ENCODE peak calls at places on chromosomes 4 and X, in four cellular contexts. A, S, Q and O are unnamed samples.

GRCh38 chr4:181143241-181143854 is 1099.9 kb upstream of the TENM3 start:
- DNase-seq in A (peak; percentile 59), S (peak; percentile 62), Q (peak; percentile 50), O (peak; percentile 40)

GRCh38 chr4:88010921-88011320 is 3.5 kb downstream of the PKD2 start:
- DNase-seq in A (no peak), S (peak; percentile 67), Q (no peak), O (no peak)

GRCh38 chr4:125796138-125796537 is 481.4 kb downstream of the FAT4 start:
- DNase-seq in A (no peak), S (no peak), Q (no peak), O (no peak)

GRCh38 chrX:125680366-125680765 is 360.7 kb downstream of the TEX13C start:
- DNase-seq in A (no peak), S (no peak), Q (no peak), O (no peak)

GRCh38 chrX:43716696-43717095 is 60.6 kb downstream of the MAOA start:
- DNase-seq in A (no peak), S (no peak), Q (peak; percentile 80), O (no peak)

GRCh38 chr4:112416464-112416863 is 99.5 kb downstream of the NEUROG2 start:
- DNase-seq in A (no peak), S (no peak), Q (peak; percentile 71), O (no peak)

GRCh38 chrX:7074135-7074907 is 73.2 kb upstream of the STS start:
- DNase-seq in A (no peak), S (no peak), Q (peak; percentile 30), O (no peak)

GRCh38 chr4:104592894-104593470 is 98.3 kb upstream of the CXXC4 start:
- DNase-seq in A (no peak), S (peak; percentile 57), Q (no peak), O (peak; percentile 73)

GRCh38 chr4:113383111-113383785 is 333.8 kb downstream of the ANK2 start:
- DNase-seq in A (no peak), S (peak; percentile 83), Q (peak; percentile 17), O (peak; percentile 51)

GRCh38 chr4:6687947-6688878 is 5.5 kb upstream of the S100P start:
- DNase-seq in A (peak; percentile 57), S (no peak), Q (no peak), O (no peak)

GRCh38 chrX:101415180-101416130 is 7.4 kb downstream of the HNRNPH2 start:
- DNase-seq in A (peak; percentile 14), S (peak; percentile 68), Q (peak; percentile 53), O (peak; percentile 44)

GRCh38 chr4:121783210-121783609 is 17.9 kb upstream of the EXOSC9 start:
- DNase-seq in A (no peak), S (no peak), Q (no peak), O (no peak)

GRCh38 chr4:144809056-144809640 is 163.2 kb downstream of the HHIP start:
- DNase-seq in A (no peak), S (no peak), Q (no peak), O (no peak)

GRCh38 chrX:2894885-2895292 is 34.2 kb downstream of the ARSD start:
- DNase-seq in A (peak; percentile 37), S (peak; percentile 29), Q (no peak), O (peak; percentile 100)

GRCh38 chr4:85591361-85592098 is 116.6 kb downstream of the ARHGAP24 start:
- DNase-seq in A (no peak), S (peak; percentile 13), Q (no peak), O (no peak)

GRCh38 chr4:19130836-19131235 is 1109.3 kb upstream of the LCORL start:
- DNase-seq in A (no peak), S (peak; percentile 94), Q (peak; percentile 1), O (no peak)

GRCh38 chr4:148101235-148101634 is 341.0 kb downstream of the NR3C2 start:
- DNase-seq in A (no peak), S (no peak), Q (no peak), O (no peak)

GRCh38 chr4:89737888-89738287 is 99.1 kb downstream of the SNCA start:
- DNase-seq in A (no peak), S (peak; percentile 67), Q (peak; percentile 58), O (no peak)

GRCh38 chr4:26717332-26717731 is 133.4 kb downstream of the TBC1D19 start:
- DNase-seq in A (no peak), S (peak; percentile 85), Q (peak; percentile 73), O (no peak)

GRCh38 chr4:144171697-144172096 is 31.2 kb upstream of the GYPA start:
- DNase-seq in A (no peak), S (no peak), Q (no peak), O (no peak)

GRCh38 chr4:8195841-8196460 is 3.1 kb upstream of the SH3TC1 start:
- DNase-seq in A (no peak), S (no peak), Q (no peak), O (no peak)

GRCh38 chrX:19798423-19798822 is 89.0 kb downstream of the SH3KBP1 start:
- DNase-seq in A (no peak), S (no peak), Q (peak; percentile 9), O (no peak)

GRCh38 chr4:183872531-183872930 is 32.6 kb upstream of the STOX2 start:
- DNase-seq in A (no peak), S (no peak), Q (no peak), O (no peak)

GRCh38 chr4:156230151-156230550 is 276.5 kb upstream of the CTSO start:
- DNase-seq in A (no peak), S (no peak), Q (no peak), O (peak; percentile 47)

GRCh38 chrX:115332832-115333231 is 43.3 kb downstream of the LUZP4 start:
- DNase-seq in A (no peak), S (no peak), Q (no peak), O (no peak)

GRCh38 chr4:39312821-39313220 is 53.3 kb downstream of the RFC1 start:
- DNase-seq in A (no peak), S (no peak), Q (no peak), O (no peak)

GRCh38 chrX:106728337-106728736 is 1.8 kb downstream of the RNF128 start:
- DNase-seq in A (no peak), S (no peak), Q (no peak), O (no peak)

GRCh38 chrX:150547511-150548115 is 20.8 kb upstream of the MTM1 start:
- DNase-seq in A (no peak), S (peak; percentile 57), Q (no peak), O (no peak)

GRCh38 chr4:23009093-23009492 is 316.4 kb downstream of the GBA3 start:
- DNase-seq in A (no peak), S (no peak), Q (no peak), O (no peak)

GRCh38 chr4:23006756-23007155 is 314.0 kb downstream of the GBA3 start:
- DNase-seq in A (no peak), S (peak; percentile 94), Q (peak; percentile 9), O (no peak)

GRCh38 chr4:23001478-23001877 is 308.7 kb downstream of the GBA3 start:
- DNase-seq in A (no peak), S (peak; percentile 25), Q (no peak), O (peak; percentile 56)

DNA sequence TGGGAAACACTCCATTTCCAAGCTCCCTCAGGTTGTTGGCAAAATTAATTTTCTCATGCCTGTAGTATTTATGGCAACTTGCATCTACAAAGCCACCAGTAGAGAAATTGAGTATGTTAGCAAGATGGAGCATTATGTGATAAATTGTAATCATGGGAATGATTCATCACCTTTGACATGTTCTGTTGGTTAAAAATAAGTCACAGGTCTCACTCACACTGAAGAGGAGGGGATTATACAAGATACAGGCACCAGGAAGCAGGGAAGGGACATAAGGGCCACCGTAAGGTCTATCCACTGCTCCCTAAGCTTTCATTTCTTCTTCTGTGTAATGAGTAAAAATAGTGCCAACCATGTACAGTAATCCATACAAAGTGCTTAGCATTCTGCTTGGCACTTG is 313.0 kb downstream of the GBA3 start:
- DNase-seq in A (no peak), S (peak; percentile 49), Q (no peak), O (no peak)
- H3K9ac ChIP-seq in A (no peak overlapping the region), S (no peak overlapping the region), Q (no peak overlapping the region), O (no peak overlapping the region)

DNA sequence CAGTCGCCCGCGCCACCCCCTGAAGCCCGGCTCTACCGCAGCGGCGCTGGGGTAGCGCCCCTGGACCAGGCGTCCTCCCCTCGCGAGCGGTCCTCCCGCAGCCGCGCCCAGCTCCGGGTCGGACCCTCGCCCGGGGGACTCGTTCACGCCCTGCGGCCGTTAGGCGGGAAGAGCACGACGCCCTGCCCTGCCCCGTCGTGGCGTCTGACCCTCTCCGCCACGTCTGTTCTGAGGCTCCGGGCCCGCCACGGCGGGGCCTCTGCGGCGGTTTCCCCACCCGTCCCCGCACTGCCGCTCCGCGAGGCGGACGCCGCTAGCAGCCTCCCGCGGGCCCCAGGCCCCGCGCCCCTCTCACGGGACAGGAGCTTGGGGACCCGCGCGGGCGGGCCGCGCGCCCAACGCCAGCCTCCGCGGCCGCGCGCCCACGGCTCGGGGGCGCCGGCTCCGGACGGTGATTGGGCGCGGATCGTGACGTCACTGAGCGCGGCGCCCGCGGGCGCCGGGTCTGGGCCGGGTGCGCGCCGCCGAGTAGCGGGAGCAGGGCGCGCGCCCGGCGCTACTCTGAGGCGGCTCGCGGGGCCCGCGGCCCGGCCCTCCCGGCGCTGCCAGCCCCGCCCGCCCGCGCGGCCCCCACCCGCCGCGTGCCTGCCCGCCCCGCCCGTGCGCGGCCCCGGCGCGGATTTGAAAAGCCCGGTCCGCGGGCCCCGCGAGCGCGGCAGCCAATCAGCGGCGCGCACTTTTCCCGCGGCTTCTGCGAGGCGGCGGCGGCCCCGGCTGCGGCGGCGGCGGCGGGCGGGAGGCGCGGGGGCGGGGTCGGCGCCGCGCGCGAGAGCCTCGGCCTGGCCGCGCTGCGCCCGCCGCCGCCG is at the start of gene NSD2:
- DNase-seq in A (peak; percentile 67), S (peak; percentile 87), Q (peak; percentile 83), O (no peak)
- H3K27ac ChIP-seq in A (peak within 1 kb of the TSS; percentile 99), S (peak within 1 kb of the TSS; percentile 90), Q (peak within 1 kb of the TSS; percentile 87), O (peak within 1 kb of the TSS; percentile 97)

DNA sequence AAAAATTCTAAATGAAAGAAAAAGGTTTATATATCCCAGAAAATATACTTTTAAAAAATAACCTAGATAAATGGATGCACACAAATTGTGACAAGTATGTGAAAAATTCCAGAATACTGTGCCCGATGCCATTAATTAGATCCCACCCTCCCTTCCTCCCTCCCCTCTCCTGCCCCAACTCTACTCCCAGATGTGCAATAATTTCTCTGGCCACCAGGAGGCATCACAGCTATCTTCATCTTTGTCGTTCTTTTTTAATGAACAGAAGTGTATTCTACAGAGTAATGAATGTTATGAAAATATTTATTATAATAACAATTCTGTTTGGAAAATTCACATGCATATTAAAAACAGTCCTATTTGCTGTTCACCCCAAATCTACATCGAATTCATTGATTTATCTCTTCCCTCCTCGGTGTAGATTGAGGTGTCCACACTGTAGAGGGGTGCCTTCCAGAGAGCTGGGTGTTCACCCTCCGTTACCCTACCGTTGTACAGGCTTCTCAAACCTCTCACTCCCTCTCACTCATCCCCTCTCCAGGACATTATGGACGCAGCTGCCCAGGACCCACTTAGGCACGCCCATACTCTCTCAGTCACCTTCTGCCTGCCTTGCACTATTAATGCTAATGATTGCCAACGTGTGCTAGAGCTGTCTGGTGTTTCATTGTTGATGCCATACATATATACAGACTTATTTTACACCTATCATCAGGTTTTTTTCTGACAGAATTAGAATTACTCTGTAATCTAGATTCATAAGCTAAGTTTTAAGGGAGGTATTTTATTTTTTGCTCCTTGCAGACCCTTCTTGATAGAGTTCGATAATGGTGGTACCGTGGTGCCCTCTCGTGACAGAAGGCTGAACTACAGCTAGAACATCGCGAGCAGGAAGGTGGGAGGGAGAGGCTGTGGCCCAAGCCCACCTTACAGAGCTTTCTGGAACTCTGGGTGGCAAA is 14.1 kb downstream of the RAB40AL start:
- DNase-seq in A (peak; percentile 27), S (peak; percentile 32), Q (peak; percentile 26), O (peak; percentile 32)
- H3K9ac ChIP-seq in A (no peak overlapping the region), S (no peak overlapping the region), Q (no peak overlapping the region), O (no peak overlapping the region)

GRCh38 chr4:1154523-1155182 is 17.7 kb downstream of the SPON2 start:
- DNase-seq in A (no peak), S (peak; percentile 49), Q (no peak), O (no peak)
- H3K27ac ChIP-seq in A (no peak overlapping the region), S (no peak overlapping the region), Q (no peak overlapping the region), O (no peak overlapping the region)